ENCODE peak calls at places on chromosome 13, in ten cellular contexts. D is AG10803, T is stromal cell of bone marrow, Q is left ventricle myocardium superior, E is Right ventricle myocardium superior, H is heart left ventricle, U is ACHN, Y is epithelial cell of prostate, R is iris pigment epithelial cell, A is fibroblast of mammary gland. J is an unnamed sample.

GRCh38 chr13:35712907-35713685 is 236.6 kb upstream of the MAB21L1 start:
- DNase-seq in E (no peak), T (no peak), H (no peak), R (peak), A (peak), Y (no peak), D (peak), U (no peak), Q (no peak), J (no peak)

GRCh38 chr13:114106991-114107685 is 25.3 kb downstream of the RASA3 start:
- DNase-seq in R (no peak), H (peak), D (no peak), Y (no peak), E (peak), T (no peak), U (no peak), Q (peak), A (no peak), J (peak)

GRCh38 chr13:105817011-105817410 is 718.5 kb downstream of the EFNB2 start:
- DNase-seq in Q (no peak), R (no peak), H (no peak), A (no peak), D (no peak), U (peak), E (no peak), T (no peak), Y (peak), J (no peak)

GRCh38 chr13:51278426-51279130 is 56.4 kb downstream of the FAM124A start:
- DNase-seq in A (no peak), H (no peak), E (no peak), T (no peak), Q (no peak), U (no peak), Y (no peak), R (no peak), D (no peak), J (no peak)

GRCh38 chr13:98592353-98592740 is 15.4 kb upstream of the STK24 start:
- DNase-seq in U (no peak), Q (no peak), R (no peak), Y (no peak), D (no peak), E (no peak), A (no peak), T (no peak), H (no peak), J (no peak)

GRCh38 chr13:39415403-39415802 is 187.6 kb downstream of the LHFPL6 start:
- DNase-seq in T (no peak), Q (peak), D (peak), R (peak), E (peak), U (peak), A (peak), H (peak), Y (no peak), J (no peak)

GRCh38 chr13:107459430-107459829 is 755.9 kb downstream of the LIG4 start:
- DNase-seq in R (peak), Y (no peak), Q (no peak), A (no peak), H (no peak), T (no peak), U (no peak), E (no peak), D (peak), J (no peak)

GRCh38 chr13:98225036-98225940 is 48.2 kb upstream of the RNF113B start:
- DNase-seq in A (no peak), D (no peak), H (no peak), R (no peak), T (no peak), E (no peak), Q (no peak), Y (no peak), U (no peak), J (no peak)

GRCh38 chr13:79385694-79386093 is 20.4 kb downstream of the RBM26 start:
- DNase-seq in H (no peak), U (peak), T (no peak), R (peak), Q (no peak), Y (no peak), E (no peak), D (no peak), A (peak), J (no peak)

GRCh38 chr13:61128850-61129645 is 286.6 kb downstream of the PCDH20 start:
- DNase-seq in Q (no peak), U (no peak), R (peak), T (no peak), H (no peak), D (no peak), E (no peak), A (no peak), Y (peak), J (no peak)

GRCh38 chr13:110017379-110017778 is 231.0 kb upstream of the IRS2 start:
- DNase-seq in U (peak), E (no peak), A (peak), H (no peak), Y (no peak), T (peak), D (peak), R (peak), Q (no peak), J (no peak)

GRCh38 chr13:79674765-79675515 is 194.0 kb downstream of the NDFIP2 start:
- DNase-seq in A (no peak), U (no peak), R (no peak), D (no peak), E (no peak), T (no peak), H (no peak), Y (peak), Q (no peak), J (no peak)

GRCh38 chr13:101648766-101649489 is 196.5 kb downstream of the ITGBL1 start:
- DNase-seq in Y (no peak), Q (no peak), R (peak), E (no peak), A (no peak), D (no peak), T (no peak), H (no peak), U (no peak), J (no peak)

GRCh38 chr13:48188640-48189039 is 44.4 kb upstream of the ITM2B start:
- DNase-seq in D (no peak), Y (no peak), A (no peak), R (no peak), H (no peak), T (no peak), E (no peak), U (no peak), Q (no peak), J (no peak)

GRCh38 chr13:39618546-39618945 is 15.6 kb upstream of the LHFPL6 start:
- DNase-seq in R (no peak), D (no peak), U (no peak), Q (no peak), Y (no peak), H (no peak), T (no peak), E (no peak), A (no peak), J (no peak)

GRCh38 chr13:77325371-77325941 is 1.4 kb downstream of the MYCBP2 start:
- DNase-seq in U (peak), H (no peak), T (no peak), Y (peak), R (no peak), E (no peak), D (no peak), Q (no peak), A (no peak), J (no peak)

GRCh38 chr13:28613562-28613961 is 45.4 kb upstream of the POMP start:
- DNase-seq in Y (no peak), T (no peak), A (no peak), E (no peak), U (no peak), H (no peak), D (no peak), Q (no peak), R (no peak), J (no peak)

GRCh38 chr13:110590577-110590976 is 24.8 kb upstream of the NAXD start:
- DNase-seq in Y (no peak), D (no peak), E (no peak), Q (no peak), U (no peak), H (no peak), R (no peak), T (no peak), A (no peak), J (peak)

GRCh38 chr13:62931901-62932883 is 1516.5 kb upstream of the PCDH20 start:
- DNase-seq in H (no peak), Y (no peak), R (peak), T (no peak), E (no peak), U (peak), A (peak), Q (no peak), D (peak), J (no peak)

GRCh38 chr13:29474991-29475390 is 120.5 kb downstream of the SLC7A1 start:
- DNase-seq in Q (no peak), D (peak), R (peak), Y (no peak), A (peak), U (no peak), T (no peak), E (no peak), H (no peak), J (no peak)

GRCh38 chr13:47897411-47898050 is 103.5 kb downstream of the SUCLA2 start:
- DNase-seq in A (peak), H (no peak), R (peak), E (no peak), Q (no peak), U (no peak), Y (no peak), D (peak), T (no peak), J (no peak)

GRCh38 chr13:86188170-86188569 is 389.0 kb upstream of the SLITRK6 start:
- DNase-seq in A (no peak), E (no peak), U (no peak), Q (no peak), Y (no peak), T (no peak), D (no peak), R (no peak), H (no peak), J (no peak)

GRCh38 chr13:111007209-111007608 is 92.3 kb upstream of the ANKRD10 start:
- DNase-seq in E (no peak), Y (no peak), H (no peak), A (no peak), D (no peak), T (no peak), Q (no peak), U (no peak), R (no peak), J (no peak)

GRCh38 chr13:112769615-112770014 is 79.8 kb downstream of the ATP11A start:
- DNase-seq in Q (no peak), D (no peak), H (no peak), U (no peak), A (no peak), T (no peak), Y (no peak), E (no peak), R (no peak), J (peak)

GRCh38 chr13:53201454-53202225 is 173.0 kb downstream of the OLFM4 start:
- DNase-seq in D (no peak), U (no peak), H (peak), E (peak), R (no peak), Y (no peak), A (no peak), T (no peak), Q (peak), J (peak)

GRCh38 chr13:99796175-99796819 is 175.3 kb downstream of the ZIC5 start:
- DNase-seq in H (no peak), T (no peak), U (peak), Q (no peak), Y (no peak), D (peak), E (no peak), R (peak), A (peak), J (no peak)